ENCODE peak calls at places on chromosomes 11 and 22, in six cellular contexts. E, V, F, S, H and G are unnamed samples. For H3K9me3, the result is how much of the 10 kb centered on the place peaks cover.

GRCh38 chr22:21845558-21846452 is 21.6 kb downstream of the MAPK1 start:
- DNase-seq in E (no peak), V (no peak), F (no peak), S (no peak), H (no peak), G (no peak)

GRCh38 chr11:15278129-15278528 is 163.4 kb downstream of the INSC start:
- DNase-seq in E (no peak), V (peak), F (no peak), S (peak), H (no peak), G (no peak)

GRCh38 chr11:95058622-95059021 is 8.1 kb upstream of the SRSF8 start:
- DNase-seq in E (no peak), V (no peak), F (no peak), S (no peak), H (no peak), G (no peak)

GRCh38 chr11:128908391-128909246 is 17.5 kb downstream of the KCNJ5 start:
- DNase-seq in E (no peak), V (peak), F (no peak), S (peak), H (no peak), G (no peak)

GRCh38 chr11:117092951-117093590 is 5.2 kb downstream of the SIK3 start:
- DNase-seq in E (no peak), V (no peak), F (no peak), S (no peak), H (no peak), G (no peak)

GRCh38 chr22:47571616-47572015 is 809.2 kb downstream of the TBC1D22A start:
- DNase-seq in E (no peak), V (no peak), F (no peak), S (no peak), H (no peak), G (no peak)

GRCh38 chr11:68021167-68021787 is 9.2 kb upstream of the NDUFS8 start:
- DNase-seq in E (peak), V (no peak), F (no peak), S (no peak), H (peak), G (no peak)

GRCh38 chr11:96215094-96215782 is 127.8 kb downstream of the MAML2 start:
- DNase-seq in E (no peak), V (peak), F (no peak), S (peak), H (no peak), G (no peak)

GRCh38 chr11:65817815-65818680 is 15.7 kb upstream of the SNX32 start:
- DNase-seq in E (peak), V (peak), F (peak), S (peak), H (peak), G (peak)

GRCh38 chr22:17938484-17938924 is 85.9 kb downstream of the MICAL3 start:
- DNase-seq in E (no peak), V (peak), F (no peak), S (no peak), H (no peak), G (no peak)

GRCh38 chr11:119041821-119042514 is 11.3 kb upstream of the SLC37A4 start:
- DNase-seq in E (no peak), V (peak), F (no peak), S (peak), H (no peak), G (no peak)

GRCh38 chr11:96969251-96969650 is 579.4 kb downstream of the JRKL start:
- DNase-seq in E (no peak), V (no peak), F (no peak), S (no peak), H (no peak), G (no peak)

GRCh38 chr11:71094296-71095077 is 157.9 kb downstream of the SHANK2 start:
- DNase-seq in E (no peak), V (no peak), F (no peak), S (no peak), H (no peak), G (no peak)

GRCh38 chr11:78689558-78690153 is 115.0 kb upstream of the NARS2 start:
- DNase-seq in E (no peak), V (no peak), F (no peak), S (no peak), H (no peak), G (no peak)

GRCh38 chr11:126510621-126511370 is 155.3 kb downstream of the ST3GAL4 start:
- DNase-seq in E (no peak), V (peak), F (no peak), S (no peak), H (no peak), G (no peak)

GRCh38 chr11:81579339-81579738 is 1154.3 kb downstream of the FAM181B start:
- DNase-seq in E (no peak), V (no peak), F (no peak), S (no peak), H (no peak), G (no peak)

GRCh38 chr11:47056261-47056915 is 119.8 kb downstream of the CSTPP1 start:
- DNase-seq in E (no peak), V (peak), F (no peak), S (peak), H (peak), G (no peak)

GRCh38 chr11:2536440-2536989 is 91.7 kb downstream of the KCNQ1 start:
- DNase-seq in E (no peak), V (no peak), F (no peak), S (no peak), H (no peak), G (no peak)

GRCh38 chr11:2538951-2539735 is 94.3 kb downstream of the KCNQ1 start:
- DNase-seq in E (no peak), V (no peak), F (no peak), S (no peak), H (no peak), G (no peak)

GRCh38 chr11:2539761-2540520 is 95.1 kb downstream of the KCNQ1 start:
- DNase-seq in E (no peak), V (no peak), F (no peak), S (no peak), H (no peak), G (no peak)

GRCh38 chr11:2537010-2537695 is 92.3 kb downstream of the KCNQ1 start:
- DNase-seq in E (no peak), V (no peak), F (no peak), S (no peak), H (no peak), G (no peak)

DNA sequence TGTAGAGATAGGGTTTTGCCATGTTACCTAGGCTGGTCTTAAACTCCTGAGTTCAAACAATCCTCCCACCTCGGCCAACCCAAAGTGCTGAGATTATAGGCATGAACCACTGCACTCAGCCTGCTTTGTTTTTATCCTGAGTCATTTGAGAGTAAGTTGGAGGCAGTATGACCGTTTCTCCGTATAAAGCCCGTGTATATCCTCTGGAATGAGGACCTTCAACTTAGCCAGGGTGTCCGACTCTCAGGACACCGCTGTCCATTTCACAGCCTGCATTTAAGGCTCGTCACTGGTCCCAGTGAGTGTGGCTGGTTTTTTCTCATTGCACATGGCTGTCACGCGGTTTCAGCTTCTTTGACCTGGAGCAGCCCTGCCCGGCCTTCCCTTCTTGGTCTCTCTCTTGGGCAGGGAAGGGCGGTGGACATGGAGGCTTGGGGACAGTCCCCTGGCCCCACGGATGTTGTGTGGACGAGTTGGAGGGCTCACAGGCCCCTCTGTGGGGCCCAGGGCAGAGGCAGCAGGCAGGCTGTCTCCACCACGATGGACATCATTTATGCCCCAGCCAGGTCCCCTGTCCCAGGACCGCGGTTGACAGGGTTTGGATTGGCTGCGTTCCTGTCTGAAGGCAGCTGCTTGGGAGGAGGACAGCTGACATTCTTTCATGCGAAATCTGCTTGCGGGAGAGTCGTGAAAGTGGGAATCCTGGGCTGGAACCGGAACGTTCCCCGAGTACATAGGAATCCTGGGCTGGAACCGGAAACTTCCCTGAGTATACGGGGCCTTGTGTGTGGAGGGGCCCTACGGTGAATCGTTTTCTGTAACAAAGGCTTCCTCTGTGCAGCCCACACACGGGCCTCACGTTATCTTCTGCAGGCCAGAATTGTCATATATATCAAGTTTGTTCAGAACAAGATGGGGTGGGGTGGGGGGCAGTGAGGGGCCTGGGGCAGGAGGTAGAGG is 93.4 kb downstream of the KCNQ1 start:
- DNase-seq in E (no peak), V (no peak), F (no peak), S (no peak), H (peak), G (no peak)
- H4K8ac ChIP-seq in E (no peak), V (no peak), F (no peak), S (no peak), H (no peak), G (no peak)

GRCh38 chr22:46263208-46263575 is at the start of gene PKDREJ:
- DNase-seq in E (peak), V (no peak), F (peak), S (no peak), H (no peak), G (no peak)
- H3K9me3 ChIP-seq in E (under half), V (under half), F (under half), S (under half), H (under half), G (half or more)

GRCh38 chr11:64778473-64779298 is at the start of gene SF1:
- DNase-seq in E (peak), V (peak), F (peak), S (peak), H (peak), G (peak)
- H4K8ac ChIP-seq in E (no peak), V (peak), F (peak), S (peak), H (peak), G (no peak)

GRCh38 chr22:49632199-49633009 is 195.3 kb downstream of the BRD1 start:
- DNase-seq in E (peak), V (peak), F (peak), S (peak), H (no peak), G (peak)
- H3K9me3 ChIP-seq in E (under half), V (under half), F (under half), S (under half), H (under half), G (under half)

GRCh38 chr11:122811721-122812120 is 26.6 kb upstream of the CRTAM start:
- DNase-seq in E (no peak), V (no peak), F (no peak), S (no peak), H (peak), G (no peak)

GRCh38 chr11:122813176-122813917 is 25.0 kb upstream of the CRTAM start:
- DNase-seq in E (no peak), V (no peak), F (no peak), S (no peak), H (no peak), G (no peak)

GRCh38 chr11:122814401-122814800 is 23.9 kb upstream of the CRTAM start:
- DNase-seq in E (no peak), V (no peak), F (no peak), S (no peak), H (no peak), G (no peak)

GRCh38 chr11:122809861-122810260 is 28.4 kb upstream of the CRTAM start:
- DNase-seq in E (no peak), V (no peak), F (no peak), S (no peak), H (no peak), G (no peak)

GRCh38 chr11:122812612-122813011 is 25.7 kb upstream of the CRTAM start:
- DNase-seq in E (no peak), V (no peak), F (no peak), S (no peak), H (no peak), G (no peak)
- H4K8ac ChIP-seq in E (no peak), V (no peak), F (no peak), S (no peak), H (no peak), G (no peak)

GRCh38 chr11:55572548-55572947 is 620 bp downstream of the OR4C16 start:
- DNase-seq in E (no peak), V (no peak), F (no peak), S (no peak), H (no peak), G (no peak)
- H3K9me3 ChIP-seq in E (half or more), V (under half), F (half or more), S (under half), H (under half), G (under half)